ENCODE peak calls at places on chromosomes 12 and 14, in seven cellular contexts. S, Z, X, A, M, R and P are unnamed samples. For H3K4me1, the result is how much of the 10 kb centered on the place peaks cover.

GRCh38 chr12:91920276-91920675 is 225.4 kb downstream of the BTG1 start:
- DNase-seq in Z (no peak), R (no peak), S (no peak), M (no peak), X (no peak), A (no peak), P (no peak)

GRCh38 chr14:72619881-72620280 is 274.0 kb downstream of the DPF3 start:
- DNase-seq in X (no peak), A (no peak), Z (no peak), R (no peak), M (no peak), S (no peak), P (peak)

GRCh38 chr12:5590316-5590715 is 158.4 kb downstream of the NTF3 start:
- DNase-seq in M (no peak), A (no peak), Z (no peak), S (no peak), X (no peak), R (no peak), P (no peak)

GRCh38 chr12:109610523-109610922 is 36.9 kb downstream of the MVK start:
- DNase-seq in M (no peak), Z (no peak), R (no peak), S (no peak), X (no peak), A (no peak), P (no peak)

GRCh38 chr12:52581481-52581880 is 7.8 kb upstream of the KRT74 start:
- DNase-seq in X (peak), Z (no peak), M (no peak), R (no peak), A (no peak), S (no peak), P (no peak)

GRCh38 chr14:86243158-86243557 is 713.2 kb downstream of the FLRT2 start:
- DNase-seq in X (no peak), A (no peak), R (no peak), S (no peak), M (no peak), Z (no peak), P (no peak)

GRCh38 chr12:44589697-44590096 is 286.4 kb downstream of the NELL2 start:
- DNase-seq in S (no peak), Z (no peak), A (no peak), M (no peak), X (no peak), R (no peak), P (no peak)

GRCh38 chr14:35285168-35285990 is 6.8 kb upstream of the PSMA6 start:
- DNase-seq in S (no peak), X (no peak), R (no peak), A (no peak), Z (no peak), M (no peak), P (no peak)

GRCh38 chr14:42508209-42508946 is 901.7 kb downstream of the LRFN5 start:
- DNase-seq in A (peak), M (no peak), X (no peak), S (no peak), R (no peak), Z (no peak), P (no peak)

GRCh38 chr12:31034372-31034771 is 39.3 kb upstream of the DDX11 start:
- DNase-seq in A (no peak), S (no peak), M (no peak), X (no peak), Z (no peak), R (no peak), P (peak)

GRCh38 chr14:96231731-96232130 is 24.3 kb upstream of the BDKRB1 start:
- DNase-seq in X (no peak), M (no peak), A (no peak), R (no peak), Z (no peak), S (no peak), P (no peak)

GRCh38 chr14:34181308-34181707 is 230.4 kb upstream of the EGLN3 start:
- DNase-seq in X (no peak), M (no peak), A (no peak), R (no peak), Z (no peak), S (peak), P (no peak)

GRCh38 chr12:73383584-73384229 is 1111.5 kb downstream of the TRHDE start:
- DNase-seq in M (no peak), S (no peak), X (no peak), R (no peak), Z (no peak), A (no peak), P (no peak)

GRCh38 chr12:53950789-53951576 is 3.7 kb upstream of the HOXC12 start:
- DNase-seq in S (no peak), R (no peak), A (no peak), X (no peak), M (no peak), Z (peak), P (no peak)

GRCh38 chr14:104650057-104650980 is 39.1 kb upstream of the INF2 start:
- DNase-seq in M (peak), A (peak), Z (peak), S (peak), R (peak), X (peak), P (no peak)

GRCh38 chr14:84825481-84825880 is 704.5 kb upstream of the FLRT2 start:
- DNase-seq in R (no peak), Z (no peak), X (no peak), M (no peak), S (no peak), A (no peak), P (no peak)

GRCh38 chr12:33605776-33606175 is 166.2 kb upstream of the SYT10 start:
- DNase-seq in M (no peak), Z (no peak), X (no peak), A (peak), S (peak), R (no peak), P (no peak)

GRCh38 chr12:123223241-123223668 is 9.7 kb downstream of the MPHOSPH9 start:
- DNase-seq in M (peak), A (no peak), R (no peak), S (no peak), X (no peak), Z (no peak), P (no peak)

GRCh38 chr12:68792952-68793351 is 15.0 kb upstream of the MDM2 start:
- DNase-seq in A (peak), X (no peak), S (peak), M (no peak), Z (no peak), R (no peak), P (no peak)

GRCh38 chr12:74539261-74539660 is 1.6 kb downstream of the ATXN7L3B start:
- DNase-seq in A (no peak), R (no peak), S (peak), Z (no peak), X (no peak), M (no peak), P (no peak)

GRCh38 chr12:95784286-95784685 is 6.3 kb downstream of the NTN4 start:
- DNase-seq in M (no peak), X (no peak), R (no peak), Z (no peak), S (no peak), A (no peak), P (no peak)

GRCh38 chr12:54028324-54029201 is at the start of gene HOXC6:
- DNase-seq in X (no peak), R (no peak), A (peak), S (no peak), Z (no peak), M (no peak), P (no peak)

GRCh38 chr12:93089805-93090569 is 160.9 kb upstream of the EEA1 start:
- DNase-seq in A (no peak), S (no peak), X (peak), Z (no peak), M (no peak), R (no peak), P (no peak)

GRCh38 chr12:8709124-8709830 is 11.5 kb downstream of the RIMKLB start:
- DNase-seq in X (no peak), S (no peak), Z (no peak), M (no peak), R (no peak), A (no peak), P (no peak)

GRCh38 chr14:69055125-69055524 is 76.0 kb upstream of the ACTN1 start:
- DNase-seq in S (no peak), Z (no peak), R (no peak), A (no peak), X (no peak), M (no peak), P (no peak)

GRCh38 chr12:115709410-115710065 is 568.0 kb downstream of the MED13L start:
- DNase-seq in R (no peak), S (no peak), A (no peak), X (peak), Z (peak), M (no peak), P (no peak)

GRCh38 chr12:52018448-52019122 is 11.8 kb downstream of the TAMALIN start:
- DNase-seq in M (no peak), X (no peak), A (no peak), S (no peak), Z (no peak), R (no peak), P (no peak)

GRCh38 chr12:9869307-9870161 is at the start of gene CLEC2B:
- DNase-seq in Z (no peak), A (no peak), X (no peak), S (peak), M (peak), R (no peak), P (no peak)

GRCh38 chr14:24051162-24051788 is 534 bp upstream of the CARMIL3 start:
- DNase-seq in A (peak), R (no peak), S (no peak), M (no peak), Z (no peak), X (no peak), P (no peak)

GRCh38 chr12:124722871-124723270 is 140.8 kb downstream of the SCARB1 start:
- DNase-seq in M (no peak), X (no peak), Z (no peak), A (no peak), R (no peak), S (no peak), P (no peak)

GRCh38 chr12:32025906-32026305 is 66.7 kb downstream of the RESF1 start:
- DNase-seq in A (no peak), Z (no peak), S (no peak), X (no peak), M (peak), R (no peak), P (no peak)

GRCh38 chr12:18296909-18297280 is 35.6 kb downstream of the PIK3C2G start:
- DNase-seq in A (no peak), S (no peak), X (no peak), M (no peak), Z (no peak), R (no peak), P (no peak)

GRCh38 chr14:89856871-89857345 is 97.6 kb downstream of the EFCAB11 start:
- DNase-seq in S (no peak), Z (no peak), A (no peak), R (no peak), X (no peak), M (no peak), P (no peak)

GRCh38 chr12:4540633-4541032 is 1.9 kb downstream of the RAD51AP1 start:
- DNase-seq in R (no peak), X (no peak), Z (no peak), S (no peak), A (no peak), M (no peak), P (no peak)

GRCh38 chr12:86196465-86196864 is 59.7 kb downstream of the MGAT4C start:
- DNase-seq in S (no peak), R (no peak), M (no peak), A (no peak), Z (no peak), X (no peak), P (no peak)

GRCh38 chr14:60250318-60251035 is 1.5 kb downstream of the PPM1A start:
- DNase-seq in A (peak), Z (no peak), R (no peak), M (no peak), X (peak), S (peak), P (no peak)

GRCh38 chr14:88669346-88669745 is 106.5 kb downstream of the ZC3H14 start:
- DNase-seq in S (peak), M (no peak), Z (no peak), A (peak), R (no peak), X (no peak), P (no peak)

GRCh38 chr14:21653331-21653885 is at the start of gene OR4E2:
- DNase-seq in M (no peak), X (no peak), Z (no peak), A (no peak), S (no peak), R (no peak), P (no peak)

GRCh38 chr12:14213542-14213941 is 151.9 kb upstream of the ATF7IP start:
- DNase-seq in R (no peak), X (no peak), S (peak), Z (no peak), A (no peak), M (no peak), P (no peak)

GRCh38 chr12:14216405-14217294 is 148.8 kb upstream of the ATF7IP start:
- DNase-seq in Z (no peak), A (no peak), X (no peak), R (no peak), M (no peak), S (no peak), P (no peak)

GRCh38 chr12:14214495-14214894 is 151.0 kb upstream of the ATF7IP start:
- DNase-seq in X (no peak), R (no peak), A (no peak), Z (no peak), S (no peak), M (no peak), P (no peak)

GRCh38 chr12:14225064-14225463 is 140.4 kb upstream of the ATF7IP start:
- DNase-seq in A (no peak), Z (no peak), X (no peak), R (no peak), S (no peak), M (no peak), P (no peak)

DNA sequence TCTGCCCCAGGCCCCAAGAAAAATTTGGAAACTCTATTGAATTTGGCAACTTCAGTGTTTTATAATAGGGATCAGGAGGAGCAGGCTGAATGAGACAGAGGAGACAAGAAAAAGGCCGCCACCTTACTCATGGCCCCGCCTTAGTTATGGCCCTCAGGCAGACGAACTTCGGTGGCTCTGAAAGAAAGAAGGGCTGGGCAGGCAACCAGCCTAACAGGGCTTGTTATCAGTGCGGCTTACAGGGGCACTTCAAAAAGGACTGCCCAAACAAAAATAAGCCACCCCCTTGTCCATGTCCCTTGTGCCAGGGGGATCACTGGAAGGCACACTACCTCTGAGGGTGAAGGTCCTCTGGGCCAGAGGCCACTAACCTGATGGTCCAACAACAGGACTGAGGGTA is 146.3 kb upstream of the ATF7IP start:
- DNase-seq in Z (no peak), S (no peak), X (no peak), R (no peak), M (no peak), A (no peak), P (no peak)
- H3K4me1 ChIP-seq in Z (under half), S (under half), X (under half), R (under half), M (under half), A (under half), P (under half)

DNA sequence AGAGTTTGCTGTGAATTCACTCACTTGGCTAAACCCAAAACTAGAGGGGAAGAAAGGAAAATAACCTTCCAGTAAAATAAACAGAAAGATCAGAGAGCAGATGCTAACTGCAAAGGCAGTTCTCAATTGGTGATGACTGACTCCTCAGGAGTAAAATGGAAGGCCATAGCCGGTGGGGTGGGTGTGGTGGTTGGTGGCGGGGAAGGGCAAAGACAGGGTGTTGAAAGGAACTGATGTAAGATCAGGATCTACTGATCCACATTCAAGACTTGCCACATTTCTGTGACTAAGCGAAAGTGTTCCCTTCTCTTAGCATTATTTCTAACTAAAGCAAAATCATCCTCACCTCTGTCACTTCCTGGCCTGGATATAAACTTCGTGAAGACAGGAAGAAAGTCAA is 26.3 kb upstream of the TC2N start:
- DNase-seq in S (no peak), X (no peak), M (no peak), R (no peak), Z (no peak), A (no peak), P (no peak)
- H3K27ac ChIP-seq in S (no peak), X (no peak), M (no peak), R (peak), Z (peak), A (no peak), P (no peak)

GRCh38 chr14:101808020-101808641 is 46.6 kb downstream of the PPP2R5C start:
- DNase-seq in R (peak), M (no peak), X (peak), S (peak), A (peak), Z (no peak), P (no peak)
- TF ChIP-seq CTCF in R (no peak), M (no peak), X (no peak), S (peak), A (peak), Z (no peak), P (no peak)

GRCh38 chr12:78887008-78887407 is 22.4 kb downstream of the SYT1 start:
- DNase-seq in M (no peak), X (no peak), A (no peak), S (no peak), R (no peak), Z (no peak), P (no peak)
- H3K4me1 ChIP-seq in M (under half), X (under half), A (under half), S (under half), R (under half), Z (under half), P (under half)

GRCh38 chr12:106004289-106004688 is 134.5 kb downstream of the NUAK1 start:
- DNase-seq in S (no peak), M (no peak), A (no peak), Z (no peak), R (no peak), X (no peak), P (no peak)

GRCh38 chr12:106001105-106001489 is 137.7 kb downstream of the NUAK1 start:
- DNase-seq in A (no peak), R (no peak), M (no peak), X (no peak), S (no peak), Z (no peak), P (no peak)

GRCh38 chr12:106000376-106001104 is 138.2 kb downstream of the NUAK1 start:
- DNase-seq in X (no peak), S (no peak), A (no peak), M (no peak), Z (no peak), R (no peak), P (no peak)

GRCh38 chr12:106001819-106002218 is 136.9 kb downstream of the NUAK1 start:
- DNase-seq in M (no peak), A (no peak), Z (no peak), R (no peak), S (no peak), X (no peak), P (no peak)

GRCh38 chr12:106003297-106003696 is 135.5 kb downstream of the NUAK1 start:
- DNase-seq in X (no peak), Z (no peak), R (no peak), A (no peak), S (no peak), M (no peak), P (no peak)
- H3K27ac ChIP-seq in X (no peak), Z (no peak), R (no peak), A (no peak), S (no peak), M (no peak), P (no peak)

GRCh38 chr14:78022059-78022458 is 148.1 kb upstream of the NRXN3 start:
- DNase-seq in S (peak), Z (no peak), A (peak), M (no peak), X (peak), R (peak), P (peak)
- TF ChIP-seq CTCF in S (peak), Z (no peak), A (peak), M (no peak), X (peak), R (no peak), P (no peak)